ENCODE peak calls at places on chromosomes 5 and 9, in eight cellular contexts. G is heart right ventricle, I is PC-9, V is A549, Q is cardiac muscle cell, T is mucosa of descending colon, W is sigmoid colon, F is suprapubic skin. U is an unnamed sample.

GRCh38 chr5:42811591-42812392 is at the start of gene SELENOP:
- DNase-seq in G (peak; percentile 84), I (peak; percentile 40), V (peak; percentile 23), Q (peak; percentile 72), T (peak; percentile 80), W (peak; percentile 81), F (no peak), U (peak; percentile 89)

GRCh38 chr9:72332351-72332750 is 32.7 kb downstream of the ZFAND5 start:
- DNase-seq in G (no peak), I (no peak), V (no peak), Q (peak; percentile 51), T (no peak), W (no peak), F (no peak), U (no peak)

GRCh38 chr5:166722939-166723338 is 1568.5 kb upstream of the WWC1 start:
- DNase-seq in G (no peak), I (no peak), V (peak; percentile 63), Q (peak; percentile 80), T (no peak), W (no peak), F (no peak), U (no peak)

GRCh38 chr9:33132249-33132772 is 34.8 kb downstream of the B4GALT1 start:
- DNase-seq in G (no peak), I (no peak), V (peak; percentile 52), Q (peak; percentile 74), T (peak; percentile 24), W (peak; percentile 65), F (peak; percentile 59), U (no peak)

GRCh38 chr5:180696116-180696515 is 43.7 kb downstream of the OR2Y1 start:
- DNase-seq in G (no peak), I (no peak), V (no peak), Q (no peak), T (no peak), W (no peak), F (no peak), U (no peak)

GRCh38 chr9:84947412-84947972 is 278.0 kb downstream of the NTRK2 start:
- DNase-seq in G (no peak), I (no peak), V (peak; percentile 63), Q (no peak), T (peak; percentile 41), W (no peak), F (no peak), U (no peak)

GRCh38 chr5:142697846-142698245 is 12.0 kb upstream of the FGF1 start:
- DNase-seq in G (peak; percentile 85), I (no peak), V (no peak), Q (peak; percentile 49), T (no peak), W (peak; percentile 81), F (no peak), U (no peak)

GRCh38 chr9:78462616-78463015 is 165.7 kb downstream of the PSAT1 start:
- DNase-seq in G (no peak), I (no peak), V (no peak), Q (no peak), T (no peak), W (no peak), F (no peak), U (no peak)

GRCh38 chr9:95481000-95481399 is 35.8 kb downstream of the PTCH1 start:
- DNase-seq in G (no peak), I (no peak), V (no peak), Q (no peak), T (no peak), W (no peak), F (no peak), U (no peak)

GRCh38 chr9:128882677-128883590 is 1.0 kb downstream of the LRRC8A start:
- DNase-seq in G (no peak), I (no peak), V (no peak), Q (peak; percentile 39), T (no peak), W (no peak), F (no peak), U (no peak)

GRCh38 chr9:6567140-6567591 is 78.4 kb downstream of the GLDC start:
- DNase-seq in G (no peak), I (peak; percentile 55), V (peak; percentile 79), Q (peak; percentile 92), T (no peak), W (no peak), F (no peak), U (no peak)

DNA sequence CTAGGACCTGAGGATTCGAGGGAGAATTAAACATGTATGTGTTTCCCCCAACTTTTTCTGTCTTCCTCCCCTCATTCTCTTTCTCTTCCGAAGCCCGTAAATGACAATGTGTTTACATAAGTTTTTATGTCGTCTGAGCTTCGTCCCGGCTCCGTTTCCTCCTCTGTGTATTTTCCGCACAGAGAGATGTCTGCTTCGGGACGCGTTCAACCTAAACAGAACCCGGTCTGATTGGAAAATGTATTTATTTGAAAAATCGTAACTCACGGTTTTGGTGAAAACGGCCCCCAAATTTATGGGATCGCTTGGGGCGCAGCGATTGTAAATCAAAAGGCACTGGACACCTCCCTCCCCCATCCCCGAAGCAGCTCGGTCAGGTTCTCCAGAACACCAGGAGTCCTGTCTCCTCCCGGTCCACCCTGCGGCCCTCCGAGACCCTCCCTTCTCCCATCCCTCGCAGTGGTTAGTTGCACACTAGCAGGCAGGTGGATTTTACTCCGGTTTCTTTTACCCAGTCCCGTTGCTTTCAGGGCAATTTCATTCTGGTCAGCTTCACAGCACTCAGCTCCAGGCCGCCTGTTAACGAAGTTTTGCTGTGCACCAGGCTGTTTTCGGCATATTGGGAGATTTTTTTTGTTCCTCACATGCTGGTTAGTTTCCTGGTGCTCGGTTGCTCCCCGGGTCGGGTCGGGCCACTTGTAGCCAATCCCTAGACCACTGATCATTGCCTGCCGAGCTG is 5.8 kb upstream of the HAND1 start:
- DNase-seq in G (no peak), I (no peak), V (no peak), Q (no peak), T (no peak), W (no peak), F (peak; percentile 67), U (no peak)
- H3K4me3 ChIP-seq in G (no peak overlapping the region), I (no peak overlapping the region), V (no peak overlapping the region), Q (no peak overlapping the region), T (no peak overlapping the region), W (peak overlapping the region; percentile 5), F (no peak overlapping the region), U (no peak overlapping the region)

GRCh38 chr5:81829242-81829641 is 78.3 kb upstream of the SSBP2 start:
- DNase-seq in G (no peak), I (no peak), V (no peak), Q (no peak), T (no peak), W (no peak), F (no peak), U (no peak)

GRCh38 chr5:81830602-81831001 is 79.7 kb upstream of the SSBP2 start:
- DNase-seq in G (no peak), I (no peak), V (no peak), Q (no peak), T (no peak), W (no peak), F (no peak), U (no peak)

GRCh38 chr5:81827522-81827921 is 76.6 kb upstream of the SSBP2 start:
- DNase-seq in G (no peak), I (no peak), V (no peak), Q (no peak), T (no peak), W (no peak), F (no peak), U (no peak)

GRCh38 chr5:81825237-81825636 is 74.3 kb upstream of the SSBP2 start:
- DNase-seq in G (peak; percentile 67), I (peak; percentile 66), V (peak; percentile 19), Q (peak; percentile 68), T (peak; percentile 14), W (peak; percentile 78), F (no peak), U (no peak)

GRCh38 chr5:81826128-81826527 is 75.2 kb upstream of the SSBP2 start:
- DNase-seq in G (no peak), I (no peak), V (no peak), Q (peak; percentile 22), T (no peak), W (no peak), F (no peak), U (no peak)
- TF ChIP-seq CTCF in G (no peak), I (no peak), V (no peak), Q (no peak), T (no peak), W (no peak), F (no peak), U (no peak)

GRCh38 chr5:51378061-51378409 is 5.2 kb upstream of the ISL1 start:
- DNase-seq in G (no peak), I (no peak), V (no peak), Q (no peak), T (no peak), W (no peak), F (no peak), U (no peak)

GRCh38 chr5:51376504-51376903 is 6.7 kb upstream of the ISL1 start:
- DNase-seq in G (no peak), I (no peak), V (no peak), Q (no peak), T (no peak), W (no peak), F (no peak), U (no peak)

GRCh38 chr5:51378415-51378777 is 4.9 kb upstream of the ISL1 start:
- DNase-seq in G (no peak), I (no peak), V (no peak), Q (no peak), T (no peak), W (no peak), F (no peak), U (no peak)

GRCh38 chr5:51378778-51379652 is 4.2 kb upstream of the ISL1 start:
- DNase-seq in G (no peak), I (peak; percentile 65), V (no peak), Q (no peak), T (no peak), W (no peak), F (no peak), U (no peak)

DNA sequence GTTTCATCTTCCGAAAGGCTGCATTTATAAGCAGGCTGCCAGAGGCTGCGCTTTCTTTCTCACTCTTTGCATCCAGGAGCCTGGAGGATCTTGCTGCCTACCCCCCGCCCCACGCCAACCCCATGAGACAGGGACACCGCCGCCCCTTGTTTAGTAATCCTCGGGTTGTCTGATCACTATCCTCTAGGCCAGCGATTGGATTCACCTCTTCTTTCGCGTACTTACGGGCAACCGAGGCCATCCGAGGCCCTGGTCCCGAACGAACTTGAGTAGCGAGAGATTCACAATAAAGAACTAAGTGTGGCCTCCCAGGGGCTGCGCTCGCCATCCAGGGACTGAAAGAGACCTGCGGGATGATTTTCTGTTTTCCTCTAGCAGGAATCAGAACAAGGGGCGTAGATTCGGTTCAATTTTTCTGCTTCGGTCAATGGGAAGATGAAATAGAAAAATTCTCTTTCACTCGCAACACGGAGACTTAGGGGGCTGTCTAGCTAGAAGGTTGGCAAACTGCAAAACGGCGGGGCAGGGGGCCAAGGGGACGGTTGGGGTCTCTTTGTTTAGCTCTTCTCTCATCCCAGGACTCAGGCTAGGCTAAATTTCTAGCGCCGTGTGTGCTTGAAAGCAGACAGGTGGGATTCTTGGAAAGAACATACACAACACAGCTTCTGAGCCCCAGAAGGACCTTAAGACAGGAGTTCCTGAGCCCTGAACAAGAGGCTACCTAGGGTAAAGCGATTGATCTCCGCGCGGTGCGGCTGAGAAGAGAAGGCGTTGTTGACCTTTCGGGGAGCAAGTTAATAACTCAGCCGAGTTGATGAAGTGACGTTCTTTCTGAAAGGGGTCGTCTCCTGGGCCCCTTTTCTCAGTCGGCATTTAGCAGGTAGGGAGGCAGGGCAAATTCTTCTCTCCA is 5.8 kb upstream of the ISL1 start:
- DNase-seq in G (no peak), I (no peak), V (no peak), Q (no peak), T (no peak), W (no peak), F (no peak), U (no peak)
- H3K4me3 ChIP-seq in G (no peak overlapping the region), I (no peak overlapping the region), V (no peak overlapping the region), Q (peak overlapping the region; percentile 37), T (no peak overlapping the region), W (no peak overlapping the region), F (no peak overlapping the region), U (no peak overlapping the region)

GRCh38 chr5:2017540-2018389 is 135.0 kb upstream of the IRX4 start:
- DNase-seq in G (no peak), I (no peak), V (peak; percentile 40), Q (peak; percentile 29), T (peak; percentile 41), W (no peak), F (no peak), U (peak; percentile 17)
- TF ChIP-seq CTCF in G (peak; percentile 29), I (peak; percentile 64), V (peak; percentile 34), Q (peak; percentile 45), T (peak; percentile 10), W (no peak), F (no peak), U (peak; percentile 60)

U was measured in LNCaP clone FGC.